ENCODE peak calls at places on chromosomes 3 and 15, in six cellular contexts. E is activated T-helper 9 cell treated with anti-CD3 and anti-CD28 coated beads, Interleukin-2, amount 50 U/mL, for 16 hours; L is SK-N-SH; I is DMS53; D is nucleus accumbens; C is CD4-positive, CD25-positive, alpha-beta regulatory T cell. V is an unnamed sample.
A peak's percentile ranks its signal among the peaks of the same experiment; 100 is the strongest.

GRCh38 chr3:58217209-58217811 is 6.5 kb upstream of the DNASE1L3 start:
- DNase-seq in E (peak; percentile 16), L (peak; percentile 72), I (peak; percentile 79), D (peak; percentile 84), C (peak; percentile 55), V (peak; percentile 36)

GRCh38 chr3:46979958-46980497 is 562 bp downstream of the NBEAL2 start:
- DNase-seq in E (no peak), L (no peak), I (peak; percentile 57), D (no peak), C (no peak), V (no peak)

GRCh38 chr3:113051827-113052226 is 61.0 kb downstream of the GTPBP8 start:
- DNase-seq in E (no peak), L (no peak), I (no peak), D (no peak), C (no peak), V (no peak)

GRCh38 chr3:44968447-44968858 is 7.5 kb downstream of the ZDHHC3 start:
- DNase-seq in E (no peak), L (no peak), I (no peak), D (no peak), C (no peak), V (no peak)

GRCh38 chr3:195892355-195893120 is 15.8 kb downstream of the TNK2 start:
- DNase-seq in E (no peak), L (peak; percentile 87), I (no peak), D (peak; percentile 84), C (no peak), V (peak; percentile 46)

GRCh38 chr15:32035285-32035684 is 5.0 kb downstream of the CHRNA7 start:
- DNase-seq in E (no peak), L (no peak), I (no peak), D (no peak), C (no peak), V (no peak)

GRCh38 chr3:179098388-179099077 is 26.9 kb upstream of the ZMAT3 start:
- DNase-seq in E (no peak), L (no peak), I (peak; percentile 12), D (no peak), C (no peak), V (no peak)

GRCh38 chr3:133662256-133662773 is 574 bp upstream of the TOPBP1 start:
- DNase-seq in E (no peak), L (peak; percentile 63), I (peak; percentile 68), D (no peak), C (no peak), V (no peak)

GRCh38 chr3:30486386-30486785 is 120.0 kb upstream of the TGFBR2 start:
- DNase-seq in E (no peak), L (no peak), I (no peak), D (no peak), C (no peak), V (no peak)

GRCh38 chr3:30749230-30749629 is 142.8 kb downstream of the TGFBR2 start:
- DNase-seq in E (no peak), L (no peak), I (no peak), D (no peak), C (no peak), V (no peak)